ENCODE peak calls at places on chromosomes 12 and 14, in five cellular contexts. V, U, O, W and I are unnamed samples.

GRCh38 chr12:53754633-53755261 is 3.0 kb upstream of the CISTR start:
- DNase-seq in W (peak), U (no peak), V (no peak), O (no peak), I (no peak)

GRCh38 chr14:28161040-28161439 is 605.5 kb upstream of the FOXG1 start:
- DNase-seq in O (no peak), V (no peak), U (no peak), W (no peak), I (no peak)

GRCh38 chr12:109709401-109710278 is 4.0 kb upstream of the FAM222A start:
- DNase-seq in U (no peak), O (no peak), W (no peak), V (no peak), I (no peak)

GRCh38 chr12:122932207-122932606 is 34.1 kb downstream of the ABCB9 start:
- DNase-seq in U (no peak), W (no peak), O (no peak), V (no peak), I (peak)

GRCh38 chr12:27486986-27487385 is 37.0 kb upstream of the PPFIBP1 start:
- DNase-seq in O (no peak), W (peak), U (no peak), V (no peak), I (no peak)

GRCh38 chr12:112898380-112898779 is 8.4 kb upstream of the OAS1 start:
- DNase-seq in V (no peak), U (no peak), W (no peak), O (no peak), I (no peak)

GRCh38 chr12:123767613-123768012 is 5.5 kb downstream of the DNAH10 start:
- DNase-seq in O (peak), U (no peak), W (no peak), V (no peak), I (peak)

GRCh38 chr12:62533755-62534107 is 67.1 kb downstream of the MON2 start:
- DNase-seq in U (no peak), V (no peak), O (no peak), W (no peak), I (no peak)

GRCh38 chr12:69331846-69332684 is 16.1 kb upstream of the LYZ start:
- DNase-seq in W (no peak), U (no peak), O (no peak), V (peak), I (no peak)

GRCh38 chr12:57389033-57389432 is 41.8 kb downstream of the R3HDM2 start:
- DNase-seq in V (no peak), W (peak), O (no peak), U (no peak), I (no peak)

GRCh38 chr14:89303452-89304435 is 113.3 kb downstream of the FOXN3 start:
- DNase-seq in U (peak), V (no peak), O (peak), W (peak), I (peak)

GRCh38 chr12:107242189-107242588 is 148.8 kb upstream of the CRY1 start:
- DNase-seq in V (no peak), U (no peak), O (no peak), W (no peak), I (no peak)

GRCh38 chr12:27429606-27430005 is 16.9 kb upstream of the SMCO2 start:
- DNase-seq in W (no peak), O (no peak), V (no peak), U (no peak), I (no peak)

GRCh38 chr12:29429999-29430698 is 49.2 kb upstream of the ERGIC2 start:
- DNase-seq in O (no peak), V (no peak), U (no peak), W (no peak), I (no peak)

GRCh38 chr12:52063986-52064649 is 5.7 kb upstream of the ATG101 start:
- DNase-seq in O (no peak), W (peak), V (no peak), U (no peak), I (no peak)

GRCh38 chr12:75816892-75817291 is 214.7 kb downstream of the PHLDA1 start:
- DNase-seq in U (no peak), V (no peak), W (peak), O (peak), I (no peak)

GRCh38 chr12:65408448-65408847 is 130.0 kb downstream of the MSRB3 start:
- DNase-seq in O (no peak), U (no peak), V (no peak), W (no peak), I (no peak)

GRCh38 chr12:47074757-47075156 is 4.7 kb upstream of the PCED1B start:
- DNase-seq in W (no peak), V (no peak), O (no peak), U (no peak), I (no peak)
- TF ChIP-seq CTCF in W (no peak), V (no peak), O (no peak), U (no peak), I (no peak)

GRCh38 chr12:78556651-78557050 is 307.9 kb upstream of the SYT1 start:
- DNase-seq in U (no peak), V (no peak), O (no peak), W (no peak), I (no peak)

GRCh38 chr12:78562358-78563205 is 302.0 kb upstream of the SYT1 start:
- DNase-seq in V (no peak), U (no peak), O (peak), W (peak), I (peak)

GRCh38 chr12:78555802-78556201 is 308.8 kb upstream of the SYT1 start:
- DNase-seq in V (no peak), O (no peak), W (no peak), U (no peak), I (no peak)

GRCh38 chr12:78559441-78559840 is 305.1 kb upstream of the SYT1 start:
- DNase-seq in W (no peak), V (no peak), O (no peak), U (no peak), I (no peak)

DNA sequence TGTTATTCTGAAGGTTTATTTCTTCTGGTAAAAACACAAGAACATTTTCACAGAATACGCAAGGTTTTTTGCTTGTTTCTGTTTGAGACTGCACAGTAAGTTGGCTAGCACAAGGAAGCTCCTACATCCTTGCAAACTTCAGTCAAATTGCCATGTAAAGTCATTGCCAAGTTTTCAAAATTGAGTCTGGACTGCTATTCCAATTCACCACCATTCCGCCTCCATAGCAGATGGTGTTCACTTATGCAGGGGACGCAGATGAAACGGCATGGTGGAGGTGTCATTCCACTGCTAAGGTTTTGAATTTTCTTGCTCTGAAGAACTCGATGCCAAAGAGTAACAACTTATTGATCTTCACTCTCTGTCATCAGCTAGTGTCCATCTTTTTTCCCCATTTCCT is 303.9 kb upstream of the SYT1 start:
- DNase-seq in W (no peak), V (no peak), O (no peak), U (no peak), I (no peak)
- H3K4me3 ChIP-seq in W (no peak), V (no peak), O (no peak), U (no peak), I (no peak)

GRCh38 chr12:93569301-93569655 is 3.2 kb upstream of the SOCS2 start:
- DNase-seq in W (no peak), O (no peak), V (no peak), U (no peak), I (no peak)

GRCh38 chr12:93565760-93566159 is 6.7 kb upstream of the SOCS2 start:
- DNase-seq in U (no peak), W (no peak), V (no peak), O (no peak), I (no peak)

GRCh38 chr12:93568091-93568490 is 4.4 kb upstream of the SOCS2 start:
- DNase-seq in U (no peak), W (no peak), V (no peak), O (no peak), I (no peak)

GRCh38 chr12:93567174-93567573 is 5.3 kb upstream of the SOCS2 start:
- DNase-seq in U (no peak), W (no peak), O (no peak), V (no peak), I (no peak)

DNA sequence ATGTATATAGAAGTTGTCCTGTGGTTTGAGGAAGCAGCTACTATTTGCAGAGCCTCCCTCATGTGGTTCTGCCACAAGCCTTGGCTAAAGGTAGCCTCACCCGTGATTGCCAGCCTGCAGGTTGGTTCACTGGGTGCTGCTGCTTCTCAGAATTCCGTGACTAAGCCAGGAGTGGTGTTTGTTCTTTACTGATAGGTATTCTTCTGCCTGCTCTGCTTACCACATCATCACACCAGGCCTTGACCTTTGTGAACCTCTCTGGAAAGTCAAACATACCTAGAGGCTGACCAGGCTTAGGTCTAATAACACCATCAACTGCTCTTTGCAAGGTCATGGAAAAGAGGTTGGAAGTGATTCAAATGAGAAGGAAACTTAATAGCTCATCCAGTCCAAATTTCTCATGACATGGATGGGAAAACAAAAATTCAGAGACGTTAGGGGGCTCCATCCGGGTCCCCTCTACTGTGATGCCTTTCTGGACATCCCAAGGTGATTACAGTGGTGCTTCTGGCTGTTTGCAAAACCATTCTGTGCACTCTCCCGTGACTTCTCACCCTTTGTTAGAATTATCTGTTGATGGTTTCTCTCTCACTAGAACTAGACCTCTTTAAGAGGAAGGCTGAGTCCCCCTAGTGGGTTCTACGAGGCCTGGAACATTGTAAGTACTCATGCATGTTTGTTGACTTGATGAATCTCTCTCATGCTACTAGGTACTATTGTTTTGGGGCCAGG is 8.5 kb upstream of the SOCS2 start:
- DNase-seq in O (peak), W (peak), V (peak), U (no peak), I (peak)
- TF ChIP-seq CTCF in O (peak), W (peak), V (no peak), U (no peak), I (peak)

GRCh38 chr12:44504799-44505198 is 371.3 kb downstream of the NELL2 start:
- DNase-seq in U (no peak), O (no peak), V (no peak), W (no peak), I (no peak)
- H3K4me3 ChIP-seq in U (no peak), O (no peak), V (no peak), W (no peak), I (no peak)

DNA sequence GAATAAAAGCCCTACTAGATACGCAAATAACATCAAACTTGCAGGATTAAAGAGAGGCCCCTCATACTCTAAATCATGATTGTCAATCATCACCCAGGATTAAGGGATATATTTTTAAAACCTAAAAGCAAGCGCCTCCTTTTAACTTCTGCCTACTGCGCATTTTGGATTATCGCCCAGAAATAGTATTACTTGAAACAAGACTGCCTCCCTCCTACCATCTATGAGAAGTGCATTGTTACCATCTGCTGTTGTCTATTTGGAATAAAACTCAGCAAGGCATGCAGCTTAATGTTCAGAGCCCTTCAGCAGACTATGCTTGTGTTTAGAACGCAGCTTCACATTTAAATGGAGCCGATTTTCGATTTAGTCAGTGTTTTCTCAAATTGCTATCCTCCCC is 79.6 kb downstream of the EXOC5 start:
- DNase-seq in O (peak), W (peak), V (no peak), U (no peak), I (no peak)
- TF ChIP-seq CTCF in O (no peak), W (peak), V (no peak), U (no peak), I (no peak)

DNA sequence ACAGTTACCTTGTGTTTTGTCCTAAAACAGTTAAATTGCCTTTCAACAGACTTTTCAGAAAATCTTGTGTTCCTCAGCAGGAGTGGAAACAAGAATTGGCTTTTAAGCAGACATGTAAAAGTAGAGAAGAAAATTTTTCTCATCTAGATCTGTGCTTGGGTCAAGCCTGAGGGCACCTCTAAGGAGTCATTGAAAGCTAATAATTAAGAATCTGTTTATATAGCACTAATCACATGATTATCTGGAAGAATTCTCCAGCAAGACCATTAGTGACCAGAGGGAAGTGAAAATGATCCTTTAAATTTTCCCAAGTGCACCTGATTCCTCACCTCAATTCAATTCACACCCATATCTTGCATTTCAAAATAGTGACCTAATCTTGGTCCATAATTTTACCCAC is 295.0 kb downstream of the DIO2 start:
- DNase-seq in O (no peak), U (no peak), W (no peak), V (no peak), I (no peak)
- H3K4me3 ChIP-seq in O (no peak), U (no peak), W (no peak), V (no peak), I (no peak)

GRCh38 chr12:74418573-74418972 is 119.1 kb upstream of the ATXN7L3B start:
- DNase-seq in V (no peak), U (no peak), W (no peak), O (no peak), I (no peak)

GRCh38 chr12:74412607-74413230 is 124.9 kb upstream of the ATXN7L3B start:
- DNase-seq in V (no peak), W (peak), O (peak), U (no peak), I (peak)

DNA sequence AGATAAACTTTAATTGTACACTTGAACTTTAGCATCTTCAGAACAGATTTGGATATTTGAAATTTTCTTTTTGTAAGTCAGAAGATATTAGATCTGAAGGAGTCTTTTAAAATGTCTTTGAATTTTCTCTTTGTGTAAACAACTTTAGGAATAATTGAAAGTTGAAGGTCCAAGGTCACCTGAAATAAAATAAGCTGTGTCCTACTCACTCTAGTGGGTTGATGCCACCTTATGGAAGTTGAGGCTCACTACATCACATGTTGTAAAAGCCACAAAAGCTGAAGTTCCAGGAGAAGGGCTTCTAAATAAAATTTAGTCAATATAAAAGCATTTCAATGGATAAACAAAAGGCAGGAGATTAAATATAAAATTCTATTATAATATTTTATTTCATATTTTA is 122.0 kb upstream of the ATXN7L3B start:
- DNase-seq in V (no peak), O (peak), U (no peak), W (peak), I (peak)
- TF ChIP-seq CTCF in V (peak), O (peak), U (no peak), W (peak), I (peak)

GRCh38 chr14:24162083-24162482 is 1.0 kb downstream of the IRF9 start:
- DNase-seq in U (no peak), O (no peak), W (peak), V (no peak), I (peak)
- H3K4me3 ChIP-seq in U (peak), O (peak), W (peak), V (no peak), I (peak)

GRCh38 chr14:94685166-94685581 is 73.0 kb downstream of the SERPINA3 start:
- DNase-seq in O (no peak), V (peak), W (no peak), U (no peak), I (peak)
- TF ChIP-seq CTCF in O (no peak), V (no peak), W (no peak), U (no peak), I (no peak)

GRCh38 chr12:80936642-80937390 is 918 bp downstream of the LIN7A start:
- DNase-seq in W (peak), V (peak), O (peak), U (no peak), I (peak)
- H3K4me3 ChIP-seq in W (peak), V (peak), O (peak), U (peak), I (peak)